ENCODE peak calls at places on chromosome 16, in eight cellular contexts. V is RWPE1; M is A172; E is SK-N-DZ; K is stimulated activated naive B cell treated with anti-CD40 and anti-IgM and Interleukin-4, amounts not matched to agents 10 μg/mL and 1 μg/mL and 100 μg/mL, for 72 hours; W is NCI-H2081; U is AG20443; R is stimulated activated CD4-positive, alpha-beta T cell treated with anti-CD3 and anti-CD28 coated beads, Interleukin-1b, Interleukin-23, amount 100 ng/mL, for 1 hour. S is an unnamed sample.

GRCh38 chr16:9268446-9268845 is 177.0 kb downstream of the HAPSTR1 start:
- DNase-seq in K (no peak), U (no peak), M (no peak), V (no peak), E (no peak), R (no peak), W (no peak), S (no peak)

GRCh38 chr16:10827691-10828341 is 9.2 kb upstream of the TVP23A start:
- DNase-seq in W (no peak), V (peak), E (no peak), K (no peak), U (peak), M (peak), R (no peak), S (no peak)

GRCh38 chr16:80718480-80719220 is 85.7 kb downstream of the CDYL2 start:
- DNase-seq in M (peak), K (no peak), E (no peak), R (no peak), U (peak), V (peak), W (no peak), S (peak)

GRCh38 chr16:88965826-88966480 is 11.1 kb downstream of the CBFA2T3 start:
- DNase-seq in W (no peak), M (no peak), U (no peak), R (no peak), V (no peak), E (no peak), K (no peak), S (no peak)

GRCh38 chr16:17666293-17666692 is 195.5 kb upstream of the XYLT1 start:
- DNase-seq in M (no peak), V (no peak), E (no peak), W (no peak), K (no peak), U (no peak), R (no peak), S (no peak)

GRCh38 chr16:31270795-31271194 is 11.0 kb downstream of the ITGAM start:
- DNase-seq in V (no peak), M (no peak), R (no peak), K (no peak), U (no peak), W (no peak), E (no peak), S (no peak)

GRCh38 chr16:50781043-50781442 is 39.2 kb downstream of the CYLD start:
- DNase-seq in R (no peak), E (no peak), M (no peak), W (no peak), K (no peak), U (no peak), V (no peak), S (no peak)

GRCh38 chr16:19753815-19754643 is 36.0 kb downstream of the IQCK start:
- DNase-seq in K (no peak), M (peak), W (no peak), U (peak), R (no peak), V (no peak), E (no peak), S (peak)

GRCh38 chr16:17222756-17223411 is 247.9 kb downstream of the XYLT1 start:
- DNase-seq in V (no peak), K (no peak), E (no peak), M (no peak), R (no peak), W (no peak), U (no peak), S (no peak)

GRCh38 chr16:11203111-11203623 is 52.8 kb downstream of the SOCS1 start:
- DNase-seq in E (no peak), U (no peak), K (no peak), V (no peak), M (no peak), W (no peak), R (no peak), S (no peak)

GRCh38 chr16:87392823-87393679 is 915 bp downstream of the MAP1LC3B start:
- DNase-seq in M (peak), K (peak), U (peak), E (peak), R (no peak), V (peak), W (no peak), S (peak)

GRCh38 chr16:79672524-79672923 is 72.0 kb upstream of the MAF start:
- DNase-seq in V (no peak), W (no peak), K (no peak), M (no peak), R (no peak), U (no peak), E (no peak), S (no peak)

GRCh38 chr16:69917739-69918138 is 33.4 kb upstream of the CLEC18A start:
- DNase-seq in U (peak), M (peak), E (no peak), W (no peak), K (no peak), V (peak), R (no peak), S (no peak)

GRCh38 chr16:12837756-12838155 is 34.1 kb upstream of the CPPED1 start:
- DNase-seq in M (no peak), E (no peak), K (no peak), R (no peak), V (no peak), W (no peak), U (no peak), S (no peak)

GRCh38 chr16:73058616-73059409 is 10.9 kb upstream of the ZFHX3 start:
- DNase-seq in R (peak), U (peak), V (no peak), E (peak), K (no peak), M (no peak), W (peak), S (no peak)

GRCh38 chr16:83942815-83943515 is 10.1 kb upstream of the OSGIN1 start:
- DNase-seq in K (no peak), V (no peak), U (no peak), R (no peak), W (no peak), M (no peak), E (no peak), S (no peak)

GRCh38 chr16:559021-559380 is 1.2 kb upstream of the PRR35 start:
- DNase-seq in E (no peak), V (no peak), R (no peak), U (no peak), K (no peak), W (no peak), M (no peak), S (no peak)

GRCh38 chr16:68732068-68732680 is 4.9 kb upstream of the CDH1 start:
- DNase-seq in W (peak), V (peak), R (no peak), U (no peak), M (peak), K (no peak), E (no peak), S (peak)

GRCh38 chr16:59368586-59368985 is 634.5 kb upstream of the GOT2 start:
- DNase-seq in W (no peak), M (no peak), R (no peak), U (no peak), V (no peak), E (no peak), K (no peak), S (no peak)

GRCh38 chr16:4319454-4319853 is 3.6 kb downstream of the GLIS2 start:
- DNase-seq in E (no peak), R (no peak), M (peak), K (no peak), V (no peak), U (peak), W (no peak), S (no peak)

GRCh38 chr16:67277294-67277998 is 1.9 kb upstream of the PLEKHG4 start:
- DNase-seq in R (no peak), V (peak), K (no peak), U (peak), W (no peak), M (peak), E (no peak), S (peak)

GRCh38 chr16:61936522-61936921 is 99.7 kb downstream of the CDH8 start:
- DNase-seq in M (peak), K (no peak), R (no peak), E (peak), U (no peak), W (no peak), V (no peak), S (no peak)

GRCh38 chr16:66476328-66477027 is 49.4 kb downstream of the BEAN1 start:
- DNase-seq in U (peak), W (no peak), R (peak), M (peak), K (no peak), V (no peak), E (no peak), S (peak)

GRCh38 chr16:29804455-29805231 is 1.7 kb upstream of the MAZ start:
- DNase-seq in R (no peak), K (no peak), W (no peak), V (no peak), E (no peak), M (no peak), U (no peak), S (no peak)

GRCh38 chr16:70774261-70774660 is 26.7 kb downstream of the VAC14 start:
- DNase-seq in W (no peak), U (no peak), V (no peak), K (no peak), E (no peak), R (no peak), M (no peak), S (no peak)

GRCh38 chr16:89723279-89724250 is 2.2 kb downstream of the ZNF276 start:
- DNase-seq in W (no peak), V (no peak), K (no peak), E (no peak), M (no peak), R (no peak), U (peak), S (no peak)

GRCh38 chr16:53433930-53434435 is 288 bp upstream of the RBL2 start:
- DNase-seq in K (no peak), W (no peak), E (peak), U (no peak), R (no peak), V (peak), M (no peak), S (no peak)

GRCh38 chr16:56895813-56896212 is 30.8 kb downstream of the SLC12A3 start:
- DNase-seq in W (no peak), M (no peak), K (no peak), V (no peak), U (no peak), E (no peak), R (no peak), S (no peak)

GRCh38 chr16:425740-426114 is 278 bp downstream of the RAB11FIP3 start:
- DNase-seq in M (no peak), U (no peak), W (no peak), R (no peak), K (no peak), V (peak), E (no peak), S (no peak)

GRCh38 chr16:23016372-23016771 is 132.9 kb downstream of the USP31 start:
- DNase-seq in M (no peak), V (no peak), E (no peak), U (no peak), W (no peak), R (no peak), K (no peak), S (peak)

GRCh38 chr16:17013067-17013466 is 457.7 kb downstream of the XYLT1 start:
- DNase-seq in U (no peak), E (no peak), K (no peak), V (no peak), R (no peak), W (no peak), M (no peak), S (no peak)